ENCODE peak calls at places on chromosomes 3 and 15, in six cellular contexts. Q is HCT116, G is keratinocyte, F is neural progenitor cell, H is H9, M is IMR-90. O is an unnamed sample.

GRCh38 chr15:71015342-71015741 is 99.9 kb upstream of the THSD4 start:
- DNase-seq in H (no peak), F (no peak), G (no peak), M (no peak), Q (no peak), O (no peak)

GRCh38 chr3:119420196-119420595 is 43.2 kb downstream of the TMEM39A start:
- DNase-seq in M (no peak), G (no peak), F (peak; percentile 29), H (peak; percentile 34), Q (no peak), O (no peak)

GRCh38 chr15:66765478-66766281 is 63.6 kb downstream of the SMAD6 start:
- DNase-seq in M (no peak), Q (peak; percentile 81), H (no peak), G (peak; percentile 82), F (no peak), O (no peak)

GRCh38 chr15:100082761-100083402 is 258.9 kb downstream of the ADAMTS17 start:
- DNase-seq in Q (no peak), H (no peak), F (no peak), M (no peak), G (no peak), O (no peak)

GRCh38 chr15:39227001-39227400 is 353.9 kb upstream of the THBS1 start:
- DNase-seq in M (no peak), H (no peak), F (no peak), G (no peak), Q (no peak), O (no peak)

GRCh38 chr3:161107311-161107710 is 2.2 kb upstream of the B3GALNT1 start:
- DNase-seq in M (no peak), F (no peak), G (no peak), Q (no peak), H (no peak), O (no peak)

GRCh38 chr3:150077581-150078247 is 107.0 kb upstream of the PFN2 start:
- DNase-seq in M (peak; percentile 81), Q (no peak), G (no peak), H (no peak), F (no peak), O (no peak)

GRCh38 chr15:52427804-52428203 is 100.9 kb downstream of the MYO5A start:
- DNase-seq in M (peak; percentile 86), H (no peak), F (peak; percentile 53), G (no peak), Q (peak; percentile 2), O (no peak)

GRCh38 chr3:164418426-164418825 is 659.9 kb downstream of the SI start:
- DNase-seq in G (no peak), F (no peak), Q (no peak), M (no peak), H (no peak), O (no peak)

GRCh38 chr3:66095295-66096001 is 56.7 kb upstream of the MAGI1 start:
- DNase-seq in G (no peak), F (no peak), M (peak; percentile 77), H (no peak), Q (no peak), O (no peak)

GRCh38 chr15:58407366-58407765 is 24.4 kb upstream of the LIPC start:
- DNase-seq in G (no peak), H (no peak), Q (no peak), M (no peak), F (peak; percentile 44), O (no peak)

GRCh38 chr15:51135276-51135675 is 40.6 kb upstream of the TNFAIP8L3 start:
- DNase-seq in M (no peak), H (no peak), Q (no peak), G (no peak), F (no peak), O (peak; percentile 27)

GRCh38 chr3:112097378-112097777 is 11.2 kb downstream of the C3orf52 start:
- DNase-seq in G (peak; percentile 94), F (no peak), Q (peak; percentile 91), H (no peak), M (peak; percentile 100), O (no peak)

GRCh38 chr3:73572371-73572770 is 52.4 kb downstream of the PDZRN3 start:
- DNase-seq in H (no peak), M (no peak), G (no peak), F (no peak), Q (no peak), O (no peak)

GRCh38 chr3:131561511-131561910 is 58.7 kb upstream of the MRPL3 start:
- DNase-seq in M (no peak), F (peak; percentile 54), G (no peak), H (no peak), Q (no peak), O (no peak)

GRCh38 chr15:69039516-69040225 is 25.2 kb downstream of the NOX5 start:
- DNase-seq in F (no peak), M (no peak), H (no peak), Q (no peak), G (no peak), O (no peak)

GRCh38 chr3:77489216-77489615 is 449.3 kb downstream of the ROBO2 start:
- DNase-seq in M (no peak), H (no peak), F (peak; percentile 7), G (no peak), Q (no peak), O (no peak)

GRCh38 chr3:150132101-150132749 is 161.5 kb upstream of the PFN2 start:
- DNase-seq in F (no peak), Q (no peak), M (no peak), G (no peak), H (no peak), O (peak; percentile 82)

GRCh38 chr15:40894689-40895308 is 549 bp downstream of the VPS18 start:
- DNase-seq in M (peak; percentile 82), Q (peak; percentile 60), F (peak; percentile 85), G (no peak), H (peak; percentile 81), O (peak; percentile 89)

GRCh38 chr15:31039961-31040360 is 48.5 kb upstream of the MTMR10 start:
- DNase-seq in H (no peak), M (no peak), F (no peak), Q (no peak), G (no peak), O (no peak)

GRCh38 chr3:194521514-194522260 is 34.9 kb upstream of the ATP13A3 start:
- DNase-seq in G (no peak), H (no peak), F (no peak), Q (no peak), M (peak; percentile 77), O (no peak)

GRCh38 chr3:194518652-194519051 is 31.9 kb upstream of the ATP13A3 start:
- DNase-seq in H (no peak), F (no peak), M (peak; percentile 82), Q (no peak), G (no peak), O (no peak)

GRCh38 chr3:194512895-194513601 is 26.2 kb upstream of the ATP13A3 start:
- DNase-seq in F (no peak), G (no peak), H (no peak), M (no peak), Q (no peak), O (no peak)

GRCh38 chr3:194514626-194515025 is 27.8 kb upstream of the ATP13A3 start:
- DNase-seq in F (no peak), Q (no peak), H (no peak), M (no peak), G (no peak), O (peak; percentile 66)

GRCh38 chr3:194517333-194517732 is 30.5 kb upstream of the ATP13A3 start:
- DNase-seq in F (no peak), Q (no peak), M (no peak), G (no peak), H (no peak), O (no peak)
- H3K27ac ChIP-seq in F (no peak overlapping the region), Q (no peak overlapping the region), M (no peak overlapping the region), G (no peak overlapping the region), H (no peak overlapping the region), O (no peak overlapping the region)

DNA sequence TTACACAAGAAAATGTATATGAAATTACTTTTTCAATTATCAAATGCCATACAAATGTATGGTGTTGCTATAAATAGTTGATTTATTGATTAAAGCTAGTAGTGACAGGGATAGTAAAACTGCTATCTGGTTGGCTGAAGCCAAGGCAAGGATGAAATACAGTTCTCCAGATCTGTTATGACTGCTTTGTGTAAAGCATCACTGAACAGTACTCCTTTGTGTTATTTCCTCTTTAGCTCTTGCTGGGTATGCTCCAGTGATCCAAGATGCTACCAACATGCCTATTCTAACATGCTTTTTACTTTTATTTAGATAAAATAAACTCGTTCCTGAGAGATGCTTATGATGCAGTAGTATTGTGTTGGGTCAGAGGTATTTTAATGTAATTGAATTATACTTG is 12.4 kb upstream of the UBR1 start:
- DNase-seq in F (no peak), H (no peak), G (no peak), M (no peak), Q (no peak), O (no peak)
- H3K4me2 ChIP-seq in F (no peak overlapping the region), H (no peak overlapping the region), G (no peak overlapping the region), M (no peak overlapping the region), Q (no peak overlapping the region), O (no peak overlapping the region)

GRCh38 chr3:125212509-125213372 is at the start of gene SLC12A8:
- DNase-seq in Q (no peak), H (peak; percentile 55), M (no peak), G (no peak), F (peak; percentile 54), O (no peak)
- H3K9ac ChIP-seq in Q (peak within 1 kb of the TSS; percentile 92), H (peak within 1 kb of the TSS; percentile 42), M (no peak within 1 kb of the TSS), G (peak within 1 kb of the TSS; percentile 83), F (no peak within 1 kb of the TSS), O (no peak within 1 kb of the TSS)

GRCh38 chr3:189586941-189587687 is 44.1 kb upstream of the TP63 start:
- DNase-seq in F (no peak), Q (no peak), H (no peak), G (no peak), M (no peak), O (no peak)
- H3K27ac ChIP-seq in F (no peak overlapping the region), Q (no peak overlapping the region), H (no peak overlapping the region), G (peak overlapping the region; percentile 88), M (no peak overlapping the region), O (no peak overlapping the region)

DNA sequence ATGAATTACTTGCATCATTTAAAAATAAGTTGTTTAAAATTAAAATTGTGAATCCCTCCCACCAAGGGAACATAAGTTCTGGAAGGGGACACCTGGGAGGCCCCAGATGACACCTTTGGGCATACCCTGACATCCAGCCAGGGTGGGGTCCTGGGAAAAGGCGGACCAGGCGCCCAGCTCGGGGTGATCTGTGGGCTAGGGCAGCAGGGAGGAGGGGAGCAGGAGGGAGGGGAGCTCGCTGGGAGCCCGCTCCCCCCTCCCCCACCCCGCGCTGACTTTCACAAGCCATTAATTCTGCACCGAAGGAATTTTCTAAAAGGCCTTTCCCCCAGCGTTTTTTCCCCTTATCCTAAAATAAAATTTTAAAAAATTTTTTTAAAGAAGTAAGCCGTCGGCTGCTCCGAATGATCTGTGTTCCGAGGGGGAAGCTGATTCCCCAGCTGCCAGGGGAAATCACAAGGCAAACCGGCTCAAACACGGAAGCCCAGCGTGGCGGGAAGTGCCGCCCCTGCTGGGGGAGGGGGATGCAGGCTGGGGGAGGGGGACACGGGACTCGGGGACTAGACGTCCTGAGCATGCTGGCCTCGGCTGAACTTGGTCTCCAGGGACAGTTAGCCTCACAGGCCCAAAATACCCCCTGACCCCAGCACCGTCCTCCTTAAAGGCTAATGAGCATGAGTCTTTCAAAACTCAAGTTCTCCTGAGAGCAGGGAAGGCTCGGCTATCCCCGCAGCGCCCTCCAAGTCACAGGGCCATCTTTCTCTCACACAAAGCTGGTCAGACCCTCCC is 13.9 kb downstream of the PLXND1 start:
- DNase-seq in H (peak; percentile 68), M (no peak), G (no peak), F (peak; percentile 62), Q (no peak), O (no peak)
- H3K4me2 ChIP-seq in H (peak overlapping the region; percentile 28), M (no peak overlapping the region), G (no peak overlapping the region), F (peak overlapping the region; percentile 71), Q (no peak overlapping the region), O (peak overlapping the region; percentile 38)

O was measured in Karpas-422.